ENCODE peak calls at places on chromosomes 3 and 15, in nine cellular contexts. Q is AG04450, M is A549, A is breast epithelium, J is heart right ventricle, Z is thoracic aorta, K is astrocyte, B is HFF-Myc, O is AG09309. T is an unnamed sample.

GRCh38 chr15:44715797-44716334 is 4.5 kb downstream of the B2M start:
- DNase-seq in Q (no peak), M (no peak), A (no peak), J (no peak), Z (no peak), K (no peak), B (no peak), O (no peak), T (no peak)

GRCh38 chr15:43523646-43524045 is 6.2 kb downstream of the MAP1A start:
- DNase-seq in Q (no peak), M (no peak), A (no peak), J (no peak), Z (no peak), K (no peak), B (no peak), O (no peak), T (no peak)

GRCh38 chr3:17602126-17602525 is 140.3 kb downstream of the TBC1D5 start:
- DNase-seq in Q (no peak), M (no peak), A (no peak), J (no peak), Z (no peak), K (peak; percentile 57), B (no peak), O (no peak), T (no peak)

GRCh38 chr15:78672285-78673003 is 31.4 kb upstream of the CHRNB4 start:
- DNase-seq in Q (no peak), M (no peak), A (no peak), J (no peak), Z (no peak), K (no peak), B (no peak), O (no peak), T (no peak)

GRCh38 chr3:189294649-189295048 is 122.9 kb downstream of the TPRG1 start:
- DNase-seq in Q (no peak), M (no peak), A (no peak), J (no peak), Z (no peak), K (no peak), B (no peak), O (no peak), T (no peak)

GRCh38 chr3:150319900-150320299 is 88.2 kb upstream of the TSC22D2 start:
- DNase-seq in Q (peak; percentile 83), M (peak; percentile 71), A (no peak), J (no peak), Z (no peak), K (peak; percentile 98), B (peak; percentile 76), O (peak; percentile 90), T (peak; percentile 95)

GRCh38 chr15:76339302-76340197 is 3.0 kb downstream of the ISL2 start:
- DNase-seq in Q (no peak), M (no peak), A (no peak), J (no peak), Z (no peak), K (peak; percentile 24), B (no peak), O (no peak), T (no peak)

GRCh38 chr15:34889486-34889885 is 80.1 kb downstream of the AQR start:
- DNase-seq in Q (no peak), M (no peak), A (no peak), J (no peak), Z (no peak), K (peak; percentile 39), B (no peak), O (no peak), T (peak; percentile 41)

GRCh38 chr15:56428821-56429458 is 36.0 kb downstream of the MNS1 start:
- DNase-seq in Q (peak; percentile 1), M (peak; percentile 47), A (no peak), J (no peak), Z (no peak), K (peak; percentile 15), B (peak; percentile 6), O (peak; percentile 10), T (peak; percentile 40)

GRCh38 chr3:111143-112069 is 85.2 kb upstream of the CHL1 start:
- DNase-seq in Q (no peak), M (no peak), A (no peak), J (no peak), Z (no peak), K (no peak), B (no peak), O (no peak), T (no peak)

GRCh38 chr3:17915341-17915740 is 172.9 kb upstream of the TBC1D5 start:
- DNase-seq in Q (no peak), M (no peak), A (no peak), J (no peak), Z (no peak), K (no peak), B (no peak), O (no peak), T (peak; percentile 7)

GRCh38 chr15:72740202-72740601 is 43.4 kb downstream of the ADPGK start:
- DNase-seq in Q (no peak), M (no peak), A (no peak), J (no peak), Z (no peak), K (no peak), B (no peak), O (peak; percentile 18), T (no peak)

GRCh38 chr3:121855555-121855954 is 20.5 kb downstream of the EAF2 start:
- DNase-seq in Q (no peak), M (no peak), A (no peak), J (no peak), Z (no peak), K (no peak), B (no peak), O (no peak), T (no peak)

GRCh38 chr3:54360320-54360719 is 238.0 kb downstream of the CACNA2D3 start:
- DNase-seq in Q (no peak), M (no peak), A (no peak), J (no peak), Z (no peak), K (no peak), B (no peak), O (no peak), T (no peak)

GRCh38 chr3:186209810-186210752 is 101.2 kb upstream of the ETV5 start:
- DNase-seq in Q (peak; percentile 26), M (no peak), A (no peak), J (peak; percentile 74), Z (no peak), K (peak; percentile 77), B (peak; percentile 56), O (peak; percentile 10), T (peak; percentile 60)

GRCh38 chr3:110405830-110406580 is 665.6 kb upstream of the NECTIN3 start:
- DNase-seq in Q (no peak), M (no peak), A (no peak), J (no peak), Z (no peak), K (no peak), B (no peak), O (no peak), T (no peak)

GRCh38 chr3:126480251-126480650 is 4.6 kb upstream of the ZXDC start:
- DNase-seq in Q (no peak), M (no peak), A (no peak), J (no peak), Z (no peak), K (no peak), B (no peak), O (no peak), T (no peak)

GRCh38 chr15:52673734-52674133 is 5.5 kb downstream of the ATOSA start:
- DNase-seq in Q (no peak), M (no peak), A (no peak), J (no peak), Z (no peak), K (no peak), B (no peak), O (no peak), T (no peak)

GRCh38 chr3:124714218-124714853 is 15.9 kb upstream of the UMPS start:
- DNase-seq in Q (peak; percentile 1), M (no peak), A (no peak), J (peak; percentile 11), Z (no peak), K (no peak), B (no peak), O (no peak), T (peak; percentile 47)

GRCh38 chr3:179971280-179971679 is 65.5 kb downstream of the PEX5L start:
- DNase-seq in Q (no peak), M (no peak), A (no peak), J (no peak), Z (no peak), K (no peak), B (no peak), O (no peak), T (no peak)

GRCh38 chr3:147389265-147390175 is 16.8 kb downstream of the ZIC4 start:
- DNase-seq in Q (no peak), M (no peak), A (no peak), J (no peak), Z (no peak), K (no peak), B (no peak), O (no peak), T (no peak)
- H3K4me3 ChIP-seq in Q (no peak overlapping the region), M (no peak overlapping the region), A (no peak overlapping the region), J (no peak overlapping the region), Z (no peak overlapping the region), K (no peak overlapping the region), B (no peak overlapping the region), O (no peak overlapping the region), T (no peak overlapping the region)

DNA sequence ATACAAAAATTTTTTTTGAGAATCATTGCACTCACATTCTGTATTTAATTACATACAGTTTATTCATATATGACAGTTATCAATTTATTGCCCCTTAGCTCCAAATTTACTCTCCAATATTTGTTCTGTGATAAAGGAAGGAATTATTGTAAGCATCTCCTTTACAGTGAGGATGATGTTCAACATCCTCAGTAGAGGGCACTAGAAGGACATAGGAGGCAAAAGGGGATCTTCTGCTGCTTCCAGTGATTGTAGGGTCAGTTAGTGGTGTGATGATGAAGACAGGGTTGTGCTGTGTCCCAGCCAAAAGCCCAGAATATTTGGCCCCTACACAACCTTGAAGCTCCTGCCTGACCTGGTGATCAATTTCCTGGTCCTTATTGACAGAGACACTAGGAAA is 89.9 kb upstream of the DCBLD2 start:
- DNase-seq in Q (no peak), M (no peak), A (no peak), J (no peak), Z (no peak), K (no peak), B (no peak), O (no peak), T (peak; percentile 20)
- TF ChIP-seq CTCF in Q (no peak), M (peak; percentile 26), A (no peak), J (no peak), Z (no peak), K (peak; percentile 18), B (peak; percentile 9), O (peak; percentile 41), T (peak; percentile 42)

DNA sequence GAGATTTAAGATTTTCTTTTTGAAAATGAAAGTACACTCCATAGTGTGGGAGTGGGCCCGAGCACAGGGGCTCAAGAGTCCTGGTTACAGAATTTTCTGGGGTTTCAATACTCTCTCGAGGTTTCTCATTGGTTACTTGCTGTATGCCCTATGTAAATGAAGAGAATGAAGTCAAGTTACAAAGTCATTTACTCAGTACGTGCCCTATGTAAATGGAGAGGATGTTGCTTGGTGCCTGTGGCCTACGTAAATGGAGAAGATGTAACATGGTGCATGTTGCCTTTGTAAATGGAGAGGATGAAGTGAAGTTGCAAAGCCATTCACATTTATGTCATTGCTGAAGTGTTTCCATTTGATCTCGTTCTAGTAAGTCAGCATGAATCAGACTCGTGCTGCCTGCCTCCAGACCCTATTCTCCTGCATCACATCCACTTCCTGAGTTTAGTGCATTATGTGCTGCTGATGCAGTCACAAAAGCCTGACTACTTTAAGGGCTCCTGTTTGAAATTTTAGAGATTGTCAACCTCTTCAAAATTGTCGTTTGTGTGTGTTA is 302.0 kb downstream of the ZBBX start:
- DNase-seq in Q (no peak), M (no peak), A (no peak), J (no peak), Z (no peak), K (peak; percentile 15), B (no peak), O (no peak), T (no peak)
- H3K4me3 ChIP-seq in Q (no peak overlapping the region), M (no peak overlapping the region), A (no peak overlapping the region), J (no peak overlapping the region), Z (no peak overlapping the region), K (no peak overlapping the region), B (no peak overlapping the region), O (no peak overlapping the region), T (no peak overlapping the region)

GRCh38 chr3:171453175-171453868 is 6.9 kb downstream of the TNIK start:
- DNase-seq in Q (no peak), M (no peak), A (no peak), J (no peak), Z (no peak), K (no peak), B (no peak), O (no peak), T (no peak)
- TF ChIP-seq CTCF in Q (peak; percentile 36), M (peak; percentile 15), A (no peak), J (peak; percentile 16), Z (no peak), K (no peak), B (peak; percentile 49), O (peak; percentile 11), T (no peak)